ENCODE peak calls at places on chromosomes 5 and 9, in eight cellular contexts. W is naive thymus-derived CD4-positive, alpha-beta T cell; K is upper lobe of right lung; B is HepG2; Y is CD4-positive, alpha-beta memory T cell; E is left lung; N is cardiac muscle cell; D is mammary epithelial cell. R is an unnamed sample. For H3K9me3, the result is how much of the 10 kb centered on the place peaks cover.

GRCh38 chr9:20835364-20836286 is 151.6 kb downstream of the FOCAD start:
- DNase-seq in N (no peak), E (no peak), K (no peak), D (peak), B (peak), Y (no peak), W (no peak), R (no peak)

GRCh38 chr9:131865446-131866195 is 125.7 kb upstream of the RAPGEF1 start:
- DNase-seq in Y (no peak), W (no peak), E (no peak), B (no peak), N (no peak), K (no peak), D (no peak), R (no peak)

GRCh38 chr5:176702952-176703641 is 55.8 kb downstream of the TSPAN17 start:
- DNase-seq in K (no peak), Y (no peak), E (no peak), N (no peak), D (no peak), W (no peak), B (no peak), R (no peak)

GRCh38 chr5:150215978-150216944 is 26.4 kb downstream of the SLC6A7 start:
- DNase-seq in B (peak), K (no peak), D (no peak), E (no peak), Y (no peak), N (no peak), W (no peak), R (no peak)

GRCh38 chr9:87498816-87499454 is 1.3 kb downstream of the DAPK1 start:
- DNase-seq in B (no peak), W (no peak), D (no peak), E (no peak), N (peak), Y (no peak), K (no peak), R (no peak)

GRCh38 chr5:83378624-83379259 is 92.8 kb upstream of the VCAN start:
- DNase-seq in W (no peak), B (no peak), K (no peak), Y (no peak), N (no peak), E (no peak), D (no peak), R (no peak)

GRCh38 chr5:134406390-134406789 is 5.3 kb downstream of the CDKN2AIPNL start:
- DNase-seq in W (no peak), E (no peak), D (no peak), Y (no peak), K (no peak), N (no peak), B (no peak), R (no peak)

GRCh38 chr9:126705311-126705766 is 91.6 kb downstream of the LMX1B start:
- DNase-seq in N (peak), W (peak), D (peak), Y (peak), B (peak), E (peak), K (peak), R (peak)

GRCh38 chr9:38035873-38036272 is 33.2 kb downstream of the SHB start:
- DNase-seq in B (peak), D (peak), W (no peak), Y (no peak), K (no peak), N (no peak), E (no peak), R (no peak)

GRCh38 chr5:95530441-95530840 is 24.3 kb downstream of the SKIC3 start:
- DNase-seq in N (no peak), W (no peak), D (peak), Y (no peak), B (no peak), E (no peak), K (no peak), R (no peak)

GRCh38 chr5:110115485-110115884 is 425.8 kb downstream of the MAN2A1 start:
- DNase-seq in D (no peak), N (no peak), Y (no peak), E (no peak), W (no peak), B (no peak), K (no peak), R (no peak)

GRCh38 chr5:122576266-122577016 is 198.4 kb upstream of the SNX2 start:
- DNase-seq in W (no peak), D (no peak), B (no peak), N (no peak), K (no peak), Y (no peak), E (no peak), R (no peak)

GRCh38 chr9:121876212-121876611 is 216.9 kb downstream of the TTLL11 start:
- DNase-seq in B (no peak), N (no peak), Y (no peak), E (no peak), D (no peak), W (no peak), K (no peak), R (no peak)

GRCh38 chr5:74073257-74073656 is 447.3 kb downstream of the ARHGEF28 start:
- DNase-seq in B (no peak), E (no peak), Y (no peak), W (no peak), D (no peak), K (no peak), N (peak), R (no peak)

GRCh38 chr5:115709585-115709984 is 83.7 kb upstream of the TMED7 start:
- DNase-seq in K (no peak), E (no peak), W (no peak), N (no peak), D (no peak), Y (no peak), B (no peak), R (no peak)

GRCh38 chr5:147753783-147754182 is 28.7 kb downstream of the JAKMIP2 start:
- DNase-seq in W (no peak), E (no peak), N (no peak), Y (no peak), K (no peak), D (no peak), B (no peak), R (no peak)

GRCh38 chr9:89658401-89658800 is 53.6 kb downstream of the GADD45G start:
- DNase-seq in B (no peak), Y (no peak), N (no peak), K (no peak), W (no peak), D (no peak), E (no peak), R (no peak)

GRCh38 chr9:105103776-105104175 is 140.7 kb upstream of the SLC44A1 start:
- DNase-seq in W (no peak), E (no peak), D (peak), B (no peak), Y (no peak), K (no peak), N (no peak), R (no peak)

GRCh38 chr5:142246-142810 is 49.0 kb upstream of the LRRC14B start:
- DNase-seq in E (no peak), B (no peak), D (no peak), Y (no peak), K (no peak), N (no peak), W (no peak), R (no peak)

GRCh38 chr5:39040875-39041274 is 33.3 kb downstream of the RICTOR start:
- DNase-seq in K (no peak), B (no peak), D (no peak), W (no peak), N (no peak), E (no peak), Y (no peak), R (no peak)

GRCh38 chr9:98203153-98203552 is 10.7 kb upstream of the CORO2A start:
- DNase-seq in B (no peak), D (no peak), N (no peak), Y (no peak), K (no peak), W (no peak), E (no peak), R (no peak)

GRCh38 chr9:84136119-84136868 is 155.7 kb downstream of the RMI1 start:
- DNase-seq in Y (no peak), K (no peak), B (no peak), E (no peak), D (peak), N (no peak), W (no peak), R (no peak)

GRCh38 chr9:86303316-86303975 is 21.1 kb upstream of the ISCA1 start:
- DNase-seq in W (peak), E (no peak), D (peak), Y (peak), K (no peak), N (no peak), B (no peak), R (no peak)

GRCh38 chr5:176849611-176850227 is 39.4 kb downstream of the UNC5A start:
- DNase-seq in Y (no peak), W (no peak), B (no peak), N (no peak), D (no peak), E (no peak), K (no peak), R (no peak)

GRCh38 chr5:78534148-78535009 is 114.2 kb downstream of the LHFPL2 start:
- DNase-seq in B (no peak), E (no peak), K (peak), Y (no peak), W (no peak), D (no peak), N (no peak), R (no peak)

GRCh38 chr9:127129718-127130085 is 7.3 kb upstream of the ANGPTL2 start:
- DNase-seq in W (no peak), E (no peak), N (no peak), D (no peak), Y (no peak), B (no peak), K (peak), R (no peak)

GRCh38 chr9:136899196-136899595 is 12.9 kb downstream of the TRAF2 start:
- DNase-seq in E (no peak), B (no peak), D (no peak), W (no peak), N (no peak), Y (no peak), K (no peak), R (no peak)

GRCh38 chr5:27818888-27819287 is 780.5 kb upstream of the CDH9 start:
- DNase-seq in Y (no peak), B (no peak), N (no peak), E (no peak), W (no peak), K (no peak), D (no peak), R (no peak)

GRCh38 chr5:20034717-20035116 is 46.7 kb upstream of the CDH18 start:
- DNase-seq in B (no peak), K (no peak), W (no peak), N (no peak), Y (no peak), E (no peak), D (no peak), R (no peak)

GRCh38 chr5:148849461-148849860 is 23.1 kb downstream of the ADRB2 start:
- DNase-seq in B (no peak), N (no peak), W (peak), K (no peak), E (no peak), Y (peak), D (no peak), R (no peak)

GRCh38 chr5:34656001-34656699 is at the start of gene RAI14:
- DNase-seq in Y (peak), D (peak), W (peak), N (peak), E (peak), B (peak), K (peak), R (peak)

GRCh38 chr5:55600086-55600485 is 65.3 kb upstream of the PLPP1 start:
- DNase-seq in E (no peak), Y (no peak), N (no peak), B (no peak), D (no peak), K (no peak), W (no peak), R (no peak)

GRCh38 chr5:141747152-141747640 is 65.2 kb upstream of the ARAP3 start:
- DNase-seq in Y (no peak), D (peak), B (no peak), W (no peak), E (peak), K (peak), N (peak), R (no peak)

DNA sequence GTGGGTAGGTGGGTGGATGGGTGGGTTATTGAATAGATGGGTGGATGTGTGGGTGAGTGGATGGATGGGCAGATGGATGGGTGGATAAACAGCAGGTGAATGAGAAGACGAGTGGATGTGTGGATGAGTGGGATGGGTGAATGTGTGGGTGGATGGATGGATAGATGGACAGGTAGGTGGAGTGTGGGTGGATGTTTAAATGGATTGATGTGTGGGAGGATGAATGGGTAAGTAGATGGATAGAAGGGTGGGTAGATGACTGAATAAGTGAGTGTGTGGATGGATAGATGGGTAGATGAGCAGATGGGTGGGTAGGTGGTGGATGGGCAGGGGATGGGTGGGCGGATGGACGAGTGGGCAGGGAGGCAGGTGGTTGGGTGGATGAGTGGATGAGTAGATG is 397.6 kb upstream of the IRX4 start:
- DNase-seq in Y (no peak), W (no peak), K (no peak), D (no peak), E (no peak), N (no peak), B (no peak), R (no peak)
- H3K9me3 ChIP-seq in Y (under half), W (under half), K (under half), D (under half), E (under half), N (under half), B (under half), R (under half)

GRCh38 chr5:179315356-179315890 is 29.8 kb downstream of the ADAMTS2 start:
- DNase-seq in K (peak), W (no peak), N (no peak), E (peak), Y (no peak), D (no peak), B (no peak), R (no peak)

GRCh38 chr5:179314606-179315355 is 30.5 kb downstream of the ADAMTS2 start:
- DNase-seq in N (no peak), K (peak), E (peak), D (no peak), B (no peak), W (no peak), Y (no peak), R (no peak)

GRCh38 chr5:179312557-179313235 is 32.6 kb downstream of the ADAMTS2 start:
- DNase-seq in B (no peak), Y (no peak), N (no peak), D (no peak), E (peak), K (peak), W (no peak), R (no peak)

GRCh38 chr5:179316111-179316551 is 29.1 kb downstream of the ADAMTS2 start:
- DNase-seq in B (no peak), K (peak), N (no peak), E (peak), D (no peak), W (no peak), Y (no peak), R (no peak)

DNA sequence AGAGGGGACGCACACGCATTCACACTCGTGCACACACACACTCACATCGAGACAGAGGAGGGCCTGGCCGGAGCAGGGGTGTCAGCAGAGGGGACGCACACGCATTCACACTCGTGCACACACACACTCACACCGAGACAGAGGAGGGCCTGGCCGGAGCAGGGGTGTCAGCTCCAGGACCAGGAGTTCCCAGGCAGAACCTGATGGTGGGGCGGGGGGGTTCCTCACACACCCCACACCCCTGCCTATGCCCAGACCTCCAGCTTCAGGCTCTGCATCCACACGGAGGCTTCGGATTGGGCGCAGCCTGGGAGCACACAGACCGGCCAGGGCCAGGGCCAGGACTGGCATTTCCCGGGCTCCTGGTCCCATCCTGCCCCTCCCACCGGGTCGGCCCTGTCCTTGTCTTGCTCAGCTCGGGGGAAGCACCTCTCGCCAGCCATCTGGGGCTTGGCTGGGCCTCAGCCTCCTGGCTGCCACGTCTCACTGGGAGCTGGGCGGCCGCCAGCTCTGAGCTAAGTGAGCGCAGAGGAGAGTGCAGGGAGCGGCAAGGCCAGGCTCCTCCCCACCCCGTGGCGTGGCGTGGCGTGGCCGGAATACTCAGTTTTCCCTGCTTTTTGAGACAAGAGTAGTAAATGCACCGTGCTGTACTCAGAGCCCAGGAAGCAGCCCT is 31.3 kb downstream of the ADAMTS2 start:
- DNase-seq in N (no peak), Y (no peak), W (no peak), E (peak), K (peak), D (no peak), B (no peak), R (no peak)
- H3K9me3 ChIP-seq in N (under half), Y (under half), W (under half), E (under half), K (under half), D (under half), B (under half), R (under half)

GRCh38 chr5:179271821-179272325 is 73.4 kb downstream of the ADAMTS2 start:
- DNase-seq in B (no peak), Y (no peak), E (peak), N (no peak), W (no peak), D (no peak), K (peak), R (no peak)
- H3K9me3 ChIP-seq in B (under half), Y (under half), E (under half), N (under half), W (under half), D (half or more), K (under half), R (under half)

GRCh38 chr5:36041537-36041845 is 25.2 kb downstream of the UGT3A2 start:
- DNase-seq in E (no peak), Y (no peak), N (peak), D (no peak), K (no peak), W (no peak), B (no peak), R (no peak)
- H3K9me3 ChIP-seq in E (under half), Y (under half), N (under half), D (under half), K (under half), W (under half), B (under half), R (under half)

GRCh38 chr5:127294829-127295228 is 4.2 kb downstream of the MEGF10 start:
- DNase-seq in W (no peak), N (no peak), K (no peak), Y (no peak), E (no peak), D (no peak), B (no peak), R (no peak)
- H3K9me3 ChIP-seq in W (under half), N (under half), K (under half), Y (under half), E (under half), D (under half), B (under half), R (under half)

DNA sequence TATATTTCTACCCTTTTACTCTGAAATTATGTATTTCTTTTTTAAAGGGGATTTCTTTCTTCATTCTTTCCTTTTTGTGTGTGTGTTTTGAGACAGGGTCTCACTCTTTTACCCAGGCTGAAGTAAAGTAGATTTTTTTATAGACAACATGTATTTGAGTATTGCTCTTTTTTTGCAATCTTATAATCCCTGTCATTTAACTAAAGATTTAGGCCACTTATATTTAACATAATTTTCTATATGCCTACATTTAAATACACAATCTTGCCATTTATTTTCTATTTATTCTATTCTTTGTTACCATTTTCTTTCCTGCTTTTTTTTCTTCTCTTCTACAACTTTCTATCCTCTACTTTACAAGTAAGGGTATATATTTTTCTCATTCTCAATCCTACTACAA is 416.0 kb upstream of the IRX2 start:
- DNase-seq in D (no peak), E (no peak), Y (no peak), B (no peak), N (no peak), K (no peak), W (no peak), R (no peak)
- H3K9me3 ChIP-seq in D (under half), E (under half), Y (under half), B (under half), N (under half), K (under half), W (under half), R (under half)

DNA sequence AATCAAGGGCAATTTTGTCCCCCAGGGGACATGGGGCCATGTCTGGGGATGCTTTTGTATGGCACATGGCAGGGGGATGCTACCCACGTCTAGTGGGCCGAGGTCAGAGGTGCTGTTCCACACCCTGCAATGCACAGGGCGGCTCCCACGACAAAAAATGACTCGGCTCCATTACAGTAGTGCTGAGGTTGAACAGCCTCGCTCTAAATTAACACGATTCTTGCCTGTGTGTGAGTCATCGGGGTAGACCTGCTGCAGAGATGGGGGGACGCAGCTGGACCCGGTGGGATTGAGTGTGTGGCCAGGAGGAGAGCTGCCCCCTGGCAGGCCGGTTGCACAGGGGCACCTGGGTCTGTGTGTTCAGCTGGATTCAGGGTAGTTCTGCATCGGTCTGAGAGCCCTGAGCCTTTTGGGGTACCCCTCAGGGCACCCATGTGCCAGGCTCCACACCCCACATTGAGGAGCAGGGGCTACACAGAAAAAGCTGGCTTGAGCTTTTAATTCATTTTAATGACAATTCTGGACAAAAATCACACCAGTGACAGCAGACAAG is 20.0 kb upstream of the COL5A1 start:
- DNase-seq in K (peak), E (peak), D (no peak), N (no peak), B (no peak), Y (no peak), W (no peak), R (no peak)
- H3K9me3 ChIP-seq in K (under half), E (under half), D (under half), N (under half), B (under half), Y (under half), W (under half), R (under half)

DNA sequence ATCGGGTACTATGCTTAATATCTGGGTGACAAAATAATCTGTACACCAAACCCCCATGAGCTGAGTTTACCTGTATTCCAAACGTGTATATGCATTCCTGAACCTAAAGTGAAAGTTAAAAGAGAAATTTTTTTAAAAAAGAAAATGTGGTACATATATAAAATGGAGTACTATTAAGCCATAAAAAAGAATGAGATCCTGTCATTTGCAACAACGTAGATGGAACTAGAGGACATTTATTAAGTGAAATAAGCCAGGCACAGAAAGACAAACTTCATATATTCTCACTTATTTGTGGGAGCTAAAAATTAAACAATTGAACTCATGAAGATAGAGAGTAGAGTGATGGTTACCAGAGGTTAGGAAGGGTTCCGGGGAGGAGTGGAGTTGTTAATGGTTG is 44.8 kb downstream of the NDUFAF2 start:
- DNase-seq in K (no peak), N (no peak), E (no peak), W (no peak), D (no peak), B (no peak), Y (no peak), R (no peak)
- H3K9me3 ChIP-seq in K (under half), N (under half), E (under half), W (under half), D (under half), B (under half), Y (under half), R (under half)

R was measured in T-helper 17 cell.